ENCODE peak calls at places on chromosomes 16 and 17, in seven cellular contexts. V is tibial nerve, N is OCI-LY7, P is lung, U is neural progenitor cell, X is cardiac muscle cell, O is mucosa of descending colon. H is an unnamed sample.

GRCh38 chr17:60610481-60610880 is 10.5 kb downstream of the PPM1D start:
- DNase-seq in N (no peak), X (no peak), V (no peak), O (no peak), P (no peak), U (no peak), H (no peak)

GRCh38 chr16:87968541-87968940 is 17.3 kb downstream of the BANP start:
- DNase-seq in X (no peak), O (no peak), P (no peak), V (no peak), U (no peak), N (no peak), H (no peak)

GRCh38 chr17:28716740-28717577 is 709 bp downstream of the RAB34 start:
- DNase-seq in V (no peak), X (peak; percentile 51), N (no peak), O (peak; percentile 57), U (peak; percentile 78), P (no peak), H (no peak)

GRCh38 chr17:9917131-9917530 is 12.1 kb upstream of the RCVRN start:
- DNase-seq in P (no peak), U (no peak), X (no peak), N (no peak), O (no peak), V (no peak), H (no peak)

GRCh38 chr16:78240459-78241222 is 141.2 kb downstream of the WWOX start:
- DNase-seq in V (no peak), P (peak; percentile 59), X (no peak), O (no peak), N (no peak), U (peak; percentile 37), H (no peak)

GRCh38 chr16:81480856-81481821 is 36.5 kb downstream of the CMIP start:
- DNase-seq in U (no peak), O (no peak), N (peak; percentile 91), X (no peak), V (peak; percentile 44), P (peak; percentile 74), H (peak; percentile 97)

GRCh38 chr17:66548158-66548557 is 245.7 kb downstream of the PRKCA start:
- DNase-seq in P (no peak), U (no peak), V (no peak), O (no peak), X (no peak), N (no peak), H (no peak)

GRCh38 chr17:80034977-80035686 is 540 bp downstream of the TBC1D16 start:
- DNase-seq in N (no peak), V (no peak), U (peak; percentile 63), P (no peak), O (peak; percentile 70), X (peak; percentile 44), H (peak; percentile 22)

GRCh38 chr16:84989791-84990620 is 21.3 kb downstream of the ZDHHC7 start:
- DNase-seq in O (no peak), X (no peak), N (no peak), U (no peak), P (no peak), V (no peak), H (no peak)

GRCh38 chr16:15483857-15484256 is 49.5 kb downstream of the BMERB1 start:
- DNase-seq in U (no peak), O (no peak), P (no peak), N (peak; percentile 15), V (no peak), X (no peak), H (no peak)

GRCh38 chr16:84513111-84514065 is 8.9 kb upstream of the MEAK7 start:
- DNase-seq in P (no peak), V (no peak), X (no peak), N (no peak), U (no peak), O (no peak), H (no peak)

GRCh38 chr16:1172651-1173050 is 19.7 kb downstream of the CACNA1H start:
- DNase-seq in U (no peak), O (no peak), N (no peak), V (no peak), P (no peak), X (no peak), H (no peak)

GRCh38 chr17:19646788-19647696 is 1.5 kb upstream of the ALDH3A2 start:
- DNase-seq in O (no peak), V (no peak), U (peak; percentile 21), P (no peak), X (no peak), N (no peak), H (no peak)

GRCh38 chr17:43915561-43915960 is 8.2 kb upstream of the MPP2 start:
- DNase-seq in O (no peak), U (no peak), P (no peak), V (no peak), X (no peak), N (no peak), H (no peak)

GRCh38 chr17:43917016-43917347 is 9.6 kb upstream of the MPP2 start:
- DNase-seq in N (no peak), P (no peak), X (no peak), V (no peak), U (no peak), O (no peak), H (peak; percentile 22)

GRCh38 chr17:43917348-43918025 is 10.2 kb upstream of the MPP2 start:
- DNase-seq in O (peak; percentile 76), P (no peak), U (peak; percentile 66), X (peak; percentile 45), N (no peak), V (peak; percentile 36), H (peak; percentile 79)

GRCh38 chr17:43918026-43918389 is 10.7 kb upstream of the MPP2 start:
- DNase-seq in U (no peak), O (no peak), N (no peak), P (no peak), V (no peak), X (no peak), H (no peak)

DNA sequence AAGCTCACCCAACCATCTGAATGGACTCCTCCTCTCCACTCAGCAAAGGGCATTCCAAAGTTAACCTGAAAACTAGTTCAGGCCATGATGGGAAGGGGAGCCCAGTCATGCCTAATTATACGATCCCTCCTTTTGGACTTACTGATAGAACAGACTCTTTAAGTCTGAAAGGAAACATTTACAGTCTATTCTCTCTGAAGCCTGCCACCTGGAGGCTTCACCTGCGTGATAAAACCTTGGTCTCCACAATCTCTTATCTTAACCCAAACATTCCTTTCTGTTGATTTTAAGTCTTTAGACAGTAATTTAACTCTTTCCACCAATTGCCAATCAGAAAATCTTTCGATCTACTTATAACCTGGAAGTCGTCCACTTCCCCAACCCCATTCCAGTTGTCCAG is 9.0 kb upstream of the MPP2 start:
- DNase-seq in N (no peak), V (no peak), X (no peak), O (no peak), P (no peak), U (no peak), H (no peak)
- TF ChIP-seq CTCF in N (peak; percentile 18), V (no peak), X (no peak), O (no peak), P (no peak), U (no peak), H (no peak)

GRCh38 chr16:73053038-73053378 is 5.1 kb upstream of the ZFHX3 start:
- DNase-seq in V (no peak), U (no peak), P (no peak), X (no peak), O (no peak), N (no peak), H (no peak)
- H3K4me3 ChIP-seq in V (no peak overlapping the region), U (no peak overlapping the region), P (no peak overlapping the region), X (no peak overlapping the region), O (no peak overlapping the region), N (no peak overlapping the region), H (no peak overlapping the region)

GRCh38 chr16:68704232-68704867 is 32.7 kb upstream of the CDH1 start:
- DNase-seq in N (peak; percentile 59), U (peak; percentile 87), O (peak; percentile 92), P (peak; percentile 88), X (peak; percentile 82), V (peak; percentile 60), H (peak; percentile 85)
- TF ChIP-seq CTCF in N (peak; percentile 82), U (peak; percentile 84), O (peak; percentile 71), P (peak; percentile 71), X (peak; percentile 82), V (peak; percentile 51), H (peak; percentile 88)

DNA sequence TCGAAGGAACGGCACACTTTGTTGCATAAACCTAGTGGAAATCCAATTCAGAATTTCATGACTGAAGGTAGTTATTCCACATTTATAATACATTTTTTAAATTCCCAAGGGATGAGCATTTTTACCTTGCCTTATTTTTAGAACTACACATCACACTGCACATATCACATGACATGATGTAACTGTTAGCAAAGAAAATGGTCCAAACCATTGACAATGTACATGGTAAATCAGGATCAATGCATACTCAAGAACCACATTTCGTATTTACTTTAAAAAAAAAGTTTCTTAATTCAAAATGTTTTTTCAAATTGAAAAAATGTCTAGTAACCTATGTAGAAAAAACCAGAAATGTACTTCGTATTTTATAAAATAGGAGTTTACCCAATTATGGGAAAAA is 2.5 kb downstream of the KANSL1 start:
- DNase-seq in U (no peak), P (no peak), V (no peak), X (no peak), O (no peak), N (peak; percentile 45), H (no peak)
- H3K4me3 ChIP-seq in U (peak overlapping the region; percentile 98), P (no peak overlapping the region), V (peak overlapping the region; percentile 98), X (peak overlapping the region; percentile 59), O (no peak overlapping the region), N (peak overlapping the region; percentile 74), H (peak overlapping the region; percentile 83)

DNA sequence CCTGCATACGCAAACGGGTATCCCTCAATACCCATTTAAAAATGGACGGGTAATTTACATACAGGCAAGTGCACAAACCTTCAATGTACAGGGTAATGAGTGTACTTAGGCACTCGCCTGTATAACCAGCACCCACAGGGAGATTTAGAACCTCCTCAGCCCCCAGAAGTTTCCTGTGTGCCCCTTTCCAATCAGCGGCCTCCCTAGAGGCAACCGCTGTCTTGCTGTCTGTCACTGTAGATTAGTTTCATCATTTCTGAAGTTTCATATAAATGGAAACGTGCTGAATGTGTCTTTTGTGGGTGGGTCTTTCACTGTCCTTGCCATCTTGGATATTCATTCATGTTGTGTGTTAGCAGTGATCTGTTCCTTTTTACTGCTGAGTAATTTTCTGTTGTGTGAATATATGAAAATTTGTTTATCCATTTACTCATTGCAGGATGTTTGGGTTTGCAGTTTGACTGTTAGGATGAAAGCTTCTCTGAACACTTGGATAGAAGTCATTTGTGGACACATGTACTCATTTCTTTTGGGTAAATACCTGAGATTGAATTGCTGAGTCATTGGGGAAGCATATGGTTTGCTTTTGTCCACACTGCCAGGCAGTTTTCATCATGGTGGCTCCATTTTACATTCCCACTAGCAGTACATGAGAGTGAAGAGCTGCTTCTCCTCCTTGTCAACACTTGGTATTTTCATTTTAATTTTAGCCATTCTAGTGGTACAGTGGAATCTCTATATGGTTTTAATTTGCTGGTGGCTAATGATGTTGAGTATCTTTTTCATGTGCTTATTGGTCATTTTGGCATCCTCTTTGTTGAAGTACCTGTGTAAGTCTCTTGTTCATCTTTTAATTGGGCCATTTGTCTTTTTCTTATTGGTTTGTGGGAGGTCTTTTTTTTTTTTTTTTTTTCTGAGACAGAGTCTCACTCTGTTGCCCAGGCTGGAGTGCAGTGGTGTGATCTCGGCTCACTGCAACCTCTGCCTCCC is 2.1 kb upstream of the ADCY7 start:
- DNase-seq in V (no peak), O (no peak), N (no peak), P (no peak), X (no peak), U (no peak), H (peak; percentile 80)
- TF ChIP-seq CTCF in V (no peak), O (no peak), N (no peak), P (no peak), X (no peak), U (no peak), H (no peak)